ENCODE peak calls at places on chromosomes 4 and X, in ten cellular contexts. V is lower lobe of right lung; D is CD8-positive, alpha-beta memory T cell; Q is breast epithelium; M is kidney; Y is uterus; R is mucosa of descending colon; I is fibroblast of lung; K is PC-9; A is testis. T is an unnamed sample.
A peak's percentile ranks its signal among the peaks of the same experiment; 100 is the strongest.

GRCh38 chr4:158649111-158649680 is 22.5 kb downstream of the C4orf46 start:
- DNase-seq in M (no peak), A (peak; percentile 28), D (no peak), I (no peak), Y (no peak), Q (no peak), R (no peak), V (no peak), K (no peak), T (no peak)

GRCh38 chr4:118734491-118735205 is 49.5 kb downstream of the METTL14 start:
- DNase-seq in R (no peak), I (no peak), V (no peak), K (no peak), A (no peak), Q (no peak), M (no peak), D (no peak), Y (no peak), T (no peak)

GRCh38 chr4:21893136-21893535 is 55.4 kb downstream of the KCNIP4 start:
- DNase-seq in Q (no peak), M (no peak), D (no peak), A (no peak), K (no peak), I (peak; percentile 42), Y (no peak), R (no peak), V (no peak), T (no peak)

GRCh38 chr4:54077812-54078211 is 13.4 kb upstream of the CHIC2 start:
- DNase-seq in Y (no peak), R (no peak), D (no peak), A (no peak), V (no peak), Q (no peak), I (no peak), M (no peak), K (no peak), T (no peak)

GRCh38 chrX:115367455-115367854 is 77.9 kb downstream of the LUZP4 start:
- DNase-seq in K (no peak), I (no peak), V (no peak), D (no peak), M (no peak), R (no peak), Y (no peak), Q (peak; percentile 39), A (no peak), T (no peak)

GRCh38 chr4:87530868-87531267 is 1.7 kb upstream of the SPARCL1 start:
- DNase-seq in Q (peak; percentile 77), R (no peak), I (peak; percentile 96), Y (peak; percentile 88), K (no peak), V (no peak), D (no peak), A (peak; percentile 81), M (no peak), T (no peak)

GRCh38 chr4:25486171-25486570 is 109.1 kb downstream of the ANAPC4 start:
- DNase-seq in Q (no peak), D (no peak), K (no peak), M (no peak), Y (no peak), A (no peak), R (no peak), I (no peak), V (no peak), T (no peak)

GRCh38 chrX:115616943-115617563 is 56.1 kb downstream of the PLS3 start:
- DNase-seq in Y (no peak), M (no peak), A (no peak), K (peak; percentile 50), D (no peak), R (no peak), Q (no peak), I (no peak), V (no peak), T (no peak)

GRCh38 chr4:151029537-151029936 is 14.5 kb upstream of the LRBA start:
- DNase-seq in V (no peak), Q (no peak), R (no peak), D (no peak), M (no peak), A (no peak), Y (no peak), I (no peak), K (no peak), T (no peak)

GRCh38 chr4:186037692-186038658 is 31.0 kb upstream of the TLR3 start:
- DNase-seq in D (no peak), M (no peak), K (peak; percentile 40), R (no peak), Q (peak; percentile 36), V (no peak), Y (peak; percentile 37), I (peak; percentile 85), A (peak; percentile 78), T (no peak)

GRCh38 chrX:9267415-9267814 is 197.4 kb upstream of the TBL1X start:
- DNase-seq in D (no peak), V (no peak), R (no peak), Y (no peak), M (no peak), I (peak; percentile 49), K (no peak), A (no peak), Q (no peak), T (no peak)

GRCh38 chrX:119693996-119694451 is 1.1 kb upstream of the SEPTIN6 start:
- DNase-seq in Q (no peak), M (no peak), V (no peak), R (peak; percentile 55), Y (no peak), K (no peak), I (no peak), A (peak; percentile 57), D (no peak), T (no peak)

DNA sequence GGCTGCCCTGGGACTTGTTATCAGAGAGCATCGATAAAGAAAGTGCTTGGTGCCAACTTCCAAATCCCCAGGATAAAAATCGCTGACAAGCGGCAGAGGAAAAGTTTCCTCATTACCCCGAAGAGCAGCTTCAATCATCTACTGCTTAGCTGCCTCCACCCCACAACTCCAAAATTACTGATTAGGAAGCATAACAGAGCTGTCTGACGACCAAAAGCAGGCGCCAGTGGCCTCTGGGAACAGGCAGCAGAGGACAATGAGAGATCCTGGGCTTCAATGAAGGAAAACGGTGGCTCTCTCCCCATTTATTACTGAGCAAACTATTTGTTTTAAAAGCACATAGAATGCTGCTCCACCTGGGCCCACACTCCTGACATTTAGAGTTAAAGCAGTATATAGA is 20.6 kb downstream of the BCOR start:
- DNase-seq in K (no peak), M (no peak), Y (no peak), D (no peak), R (no peak), A (no peak), V (no peak), Q (no peak), I (no peak), T (no peak)
- H3K36me3 ChIP-seq in K (no peaks in the 10 kb centered on the region), M (peaks cover 5% of the 10 kb centered on the region), Y (no peaks in the 10 kb centered on the region), D (peaks cover 12% of the 10 kb centered on the region), R (no peaks in the 10 kb centered on the region), A (no peaks in the 10 kb centered on the region), V (peaks cover 49% of the 10 kb centered on the region), Q (no peaks in the 10 kb centered on the region), I (peaks cover 1% of the 10 kb centered on the region), T (peaks cover 27% of the 10 kb centered on the region)

GRCh38 chr4:168848112-168848511 is 161.9 kb downstream of the CBR4 start:
- DNase-seq in K (no peak), R (no peak), Q (no peak), Y (no peak), D (no peak), I (peak; percentile 63), V (no peak), M (no peak), A (peak; percentile 40), T (no peak)
- H3K4me1 ChIP-seq in K (no peaks in the 10 kb centered on the region), R (no peaks in the 10 kb centered on the region), Q (peaks cover 29% of the 10 kb centered on the region), Y (peaks cover 27% of the 10 kb centered on the region), D (no peaks in the 10 kb centered on the region), I (peaks cover 9% of the 10 kb centered on the region), V (peaks cover 40% of the 10 kb centered on the region), M (peaks cover 8% of the 10 kb centered on the region), A (peaks cover 49% of the 10 kb centered on the region), T (no peaks in the 10 kb centered on the region)

GRCh38 chr4:8270912-8271815 is 1.6 kb downstream of the HTRA3 start:
- DNase-seq in I (no peak), Q (no peak), K (no peak), A (no peak), R (no peak), M (peak; percentile 43), V (no peak), D (no peak), Y (no peak), T (no peak)

GRCh38 chr4:8268211-8268610 is 1.3 kb upstream of the HTRA3 start:
- DNase-seq in A (no peak), V (no peak), M (no peak), I (no peak), D (no peak), Y (no peak), Q (no peak), K (no peak), R (no peak), T (no peak)

GRCh38 chr4:8268901-8269534 is 536 bp upstream of the HTRA3 start:
- DNase-seq in M (no peak), V (no peak), A (no peak), K (no peak), D (no peak), Y (no peak), R (no peak), Q (no peak), I (no peak), T (no peak)

GRCh38 chr4:8270418-8270771 is 841 bp downstream of the HTRA3 start:
- DNase-seq in Q (no peak), R (no peak), M (no peak), D (no peak), V (no peak), K (no peak), A (no peak), I (no peak), Y (no peak), T (no peak)

DNA sequence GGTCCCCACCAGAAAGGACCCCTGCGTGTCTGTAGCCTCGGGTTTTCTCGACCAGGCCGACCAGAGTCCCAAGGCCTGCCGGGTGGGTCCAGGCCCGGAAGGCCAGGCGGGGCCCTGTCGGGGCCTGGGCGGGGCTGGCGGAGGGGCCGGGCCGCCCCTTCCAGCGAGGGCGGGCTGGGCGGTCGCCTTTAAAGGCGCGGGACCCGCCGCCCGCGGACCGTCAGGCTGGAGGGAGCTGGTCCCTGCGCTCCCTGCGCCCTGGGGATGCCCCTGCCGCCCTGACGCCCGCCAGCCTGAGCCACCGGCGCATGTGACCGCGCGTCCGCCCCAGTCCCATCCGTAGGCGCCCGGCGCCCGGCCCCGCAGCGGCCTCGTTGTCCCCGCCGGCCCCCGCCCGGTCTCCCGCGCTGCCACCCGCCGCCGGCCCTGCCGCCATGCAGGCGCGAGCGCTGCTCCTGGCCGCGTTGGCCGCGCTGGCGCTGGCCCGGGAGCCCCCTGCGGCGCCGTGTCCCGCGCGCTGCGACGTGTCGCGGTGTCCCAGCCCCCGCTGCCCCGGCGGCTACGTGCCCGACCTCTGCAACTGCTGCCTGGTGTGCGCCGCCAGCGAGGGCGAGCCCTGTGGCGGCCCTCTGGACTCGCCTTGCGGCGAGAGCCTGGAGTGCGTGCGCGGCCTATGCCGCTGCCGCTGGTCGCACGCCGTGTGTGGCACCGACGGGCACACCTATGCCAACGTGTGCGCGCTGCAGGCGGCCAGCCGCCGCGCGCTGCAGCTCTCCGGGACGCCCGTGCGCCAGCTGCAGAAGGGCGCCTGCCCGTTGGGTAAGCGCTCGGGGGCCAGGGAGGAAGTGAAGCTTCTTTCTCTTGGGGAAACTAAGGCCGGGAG is at the start of gene HTRA3:
- DNase-seq in D (no peak), A (peak; percentile 43), V (no peak), K (peak; percentile 53), Y (peak; percentile 79), I (peak; percentile 48), Q (no peak), R (no peak), M (peak; percentile 74), T (no peak)
- H3K4me3 ChIP-seq in D (no peak within 1 kb of the TSS), A (peak within 1 kb of the TSS; percentile 58), V (peak within 1 kb of the TSS; percentile 52), K (no peak within 1 kb of the TSS), Y (peak within 1 kb of the TSS; percentile 23), I (no peak within 1 kb of the TSS), Q (peak within 1 kb of the TSS; percentile 70), R (no peak within 1 kb of the TSS), M (no peak within 1 kb of the TSS), T (peak within 1 kb of the TSS; percentile 47)

GRCh38 chrX:150731795-150732194 is 38.6 kb downstream of the MTMR1 start:
- DNase-seq in D (no peak), A (no peak), Y (peak; percentile 20), M (no peak), I (peak; percentile 91), R (no peak), K (no peak), V (no peak), Q (no peak), T (no peak)
- H3K36me3 ChIP-seq in D (peaks cover 33% of the 10 kb centered on the region), A (no peaks in the 10 kb centered on the region), Y (no peaks in the 10 kb centered on the region), M (peaks cover 7% of the 10 kb centered on the region), I (no peaks in the 10 kb centered on the region), R (no peaks in the 10 kb centered on the region), K (peaks cover 45% of the 10 kb centered on the region), V (peaks cover 63% of the 10 kb centered on the region), Q (no peaks in the 10 kb centered on the region), T (no peaks in the 10 kb centered on the region)